ENCODE peak calls at places on chromosomes 11 and 22, in four cellular contexts. Y, V, I and S are unnamed samples.
A peak's percentile ranks its signal among the peaks of the same experiment; 100 is the strongest.

GRCh38 chr11:35483131-35483800 is 42.1 kb downstream of the PAMR1 start:
- DNase-seq in V (no peak), I (peak; percentile 84), Y (no peak), S (peak; percentile 71)

GRCh38 chr11:93997741-93998140 is 23.4 kb upstream of the HEPHL1 start:
- DNase-seq in Y (no peak), V (no peak), I (no peak), S (no peak)

GRCh38 chr22:45971389-45972028 is 5.5 kb downstream of the WNT7B start:
- DNase-seq in Y (no peak), V (no peak), I (no peak), S (no peak)

GRCh38 chr11:26442131-26442530 is 110.2 kb downstream of the ANO3 start:
- DNase-seq in I (peak; percentile 82), Y (no peak), V (peak; percentile 54), S (peak; percentile 88)

GRCh38 chr11:60887531-60887930 is 18.9 kb downstream of the PRPF19 start:
- DNase-seq in I (peak; percentile 41), V (no peak), Y (no peak), S (peak; percentile 69)

GRCh38 chr11:19713221-19714092 is 820 bp downstream of the NAV2 start:
- DNase-seq in Y (no peak), V (no peak), I (no peak), S (no peak)

GRCh38 chr11:100849009-100849913 is 162.2 kb downstream of the ARHGAP42 start:
- DNase-seq in V (peak; percentile 91), I (peak; percentile 96), Y (no peak), S (peak; percentile 78)

GRCh38 chr11:48036466-48036865 is 56.1 kb downstream of the PTPRJ start:
- DNase-seq in Y (no peak), V (peak; percentile 5), I (peak; percentile 46), S (peak; percentile 72)

GRCh38 chr11:91163619-91164451 is 941.0 kb upstream of the CHORDC1 start:
- DNase-seq in V (no peak), Y (no peak), I (no peak), S (peak; percentile 76)

GRCh38 chr11:59240322-59240721 is 27.6 kb upstream of the MPEG1 start:
- DNase-seq in I (no peak), V (no peak), Y (no peak), S (no peak)

GRCh38 chr11:6979365-6979764 is 40.8 kb downstream of the ZNF214 start:
- DNase-seq in V (no peak), Y (no peak), I (peak; percentile 32), S (peak; percentile 29)

GRCh38 chr11:117883063-117883462 is 6.6 kb upstream of the FXYD6 start:
- DNase-seq in V (no peak), Y (no peak), I (no peak), S (no peak)
- H3K4me3 ChIP-seq in V (no peak overlapping the region), Y (no peak overlapping the region), I (no peak overlapping the region), S (no peak overlapping the region)

DNA sequence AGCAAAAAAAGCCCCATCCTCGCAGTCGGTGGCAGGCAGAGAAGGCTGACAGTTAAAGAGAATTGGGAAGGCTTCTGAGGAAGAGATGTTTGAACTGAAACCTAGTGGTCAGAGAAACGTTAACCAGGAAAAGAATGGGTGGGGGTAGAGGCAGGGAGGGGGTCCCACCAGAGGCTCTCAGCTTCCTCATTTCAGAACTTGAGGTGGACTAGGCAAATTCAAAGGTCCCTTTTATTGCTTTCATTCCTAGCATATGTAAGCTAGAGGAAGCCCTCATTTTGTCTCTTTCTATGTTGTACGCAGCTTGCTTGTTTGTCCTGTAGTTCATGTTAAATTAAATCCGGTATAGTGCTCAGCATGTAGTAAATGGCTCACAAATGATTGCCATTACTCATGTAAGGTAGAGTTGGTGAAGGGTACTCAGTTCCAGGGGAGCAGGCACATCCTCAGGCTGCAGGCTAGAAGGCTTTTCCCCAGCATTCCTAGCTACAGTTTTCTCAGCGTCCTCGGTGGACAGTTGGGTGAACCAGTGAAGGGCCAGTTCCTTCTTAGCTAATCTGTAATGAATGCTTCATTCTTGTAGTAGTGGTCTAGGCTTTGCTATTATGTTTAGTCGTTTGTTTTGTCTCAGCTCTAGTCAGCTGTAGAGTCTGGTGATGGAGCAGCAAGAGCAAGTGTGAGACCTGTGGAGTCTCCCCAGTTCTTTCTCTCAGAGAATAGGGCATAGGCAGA is 58.6 kb downstream of the UVRAG start:
- DNase-seq in V (no peak), Y (no peak), I (no peak), S (no peak)
- H3K4me3 ChIP-seq in V (no peak overlapping the region), Y (no peak overlapping the region), I (no peak overlapping the region), S (no peak overlapping the region)

GRCh38 chr11:107566569-107566968 is 1.0 kb upstream of the ALKBH8 start:
- DNase-seq in V (no peak), I (no peak), Y (no peak), S (no peak)

GRCh38 chr11:107570015-107570414 is 4.5 kb upstream of the ALKBH8 start:
- DNase-seq in I (no peak), V (no peak), Y (no peak), S (no peak)

GRCh38 chr11:107564877-107565218 is 687 bp downstream of the ALKBH8 start:
- DNase-seq in V (no peak), I (no peak), Y (no peak), S (no peak)

GRCh38 chr11:107565219-107565937 is at the start of gene ALKBH8:
- DNase-seq in I (peak; percentile 57), Y (peak; percentile 55), V (no peak), S (peak; percentile 73)

GRCh38 chr11:107567739-107568335 is 2.3 kb upstream of the ALKBH8 start:
- DNase-seq in I (no peak), V (no peak), Y (no peak), S (no peak)
- H3K4me3 ChIP-seq in I (no peak overlapping the region), V (no peak overlapping the region), Y (no peak overlapping the region), S (no peak overlapping the region)

DNA sequence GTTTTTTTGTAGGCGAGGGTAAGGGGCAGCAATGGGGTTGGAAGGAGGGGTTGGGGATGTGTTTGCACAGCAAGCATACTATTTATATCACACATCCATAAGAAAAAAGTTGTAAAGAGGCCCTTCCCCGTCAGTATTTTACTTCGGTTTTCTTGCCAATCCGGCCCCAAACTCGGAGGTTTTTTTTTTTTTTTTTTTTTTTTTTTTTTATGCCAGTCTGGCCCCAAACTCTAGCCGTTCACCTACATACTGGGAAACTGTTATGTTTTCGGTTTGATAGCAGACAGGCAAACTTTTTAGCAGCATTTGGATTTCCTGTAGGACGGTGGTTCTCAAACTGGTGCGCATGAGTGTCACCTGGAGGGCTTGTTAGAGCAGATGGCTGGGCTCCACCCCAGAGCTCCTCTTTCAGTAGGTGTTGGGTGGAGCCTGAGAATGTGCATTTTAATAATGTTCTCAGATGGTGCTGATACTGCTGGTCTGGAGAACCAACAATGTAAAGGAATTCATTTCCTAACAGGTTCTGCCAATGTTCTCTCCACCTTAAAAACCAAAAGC is 76.5 kb upstream of the ZBED5 start:
- DNase-seq in Y (no peak), I (no peak), V (no peak), S (no peak)
- H3K4me3 ChIP-seq in Y (peak overlapping the region; percentile 42), I (peak overlapping the region; percentile 69), V (peak overlapping the region; percentile 57), S (peak overlapping the region; percentile 52)

GRCh38 chr22:28759861-28760560 is 12.5 kb upstream of the CCDC117 start:
- DNase-seq in Y (no peak), V (no peak), I (no peak), S (no peak)
- H3K4me3 ChIP-seq in Y (no peak overlapping the region), V (no peak overlapping the region), I (no peak overlapping the region), S (no peak overlapping the region)

DNA sequence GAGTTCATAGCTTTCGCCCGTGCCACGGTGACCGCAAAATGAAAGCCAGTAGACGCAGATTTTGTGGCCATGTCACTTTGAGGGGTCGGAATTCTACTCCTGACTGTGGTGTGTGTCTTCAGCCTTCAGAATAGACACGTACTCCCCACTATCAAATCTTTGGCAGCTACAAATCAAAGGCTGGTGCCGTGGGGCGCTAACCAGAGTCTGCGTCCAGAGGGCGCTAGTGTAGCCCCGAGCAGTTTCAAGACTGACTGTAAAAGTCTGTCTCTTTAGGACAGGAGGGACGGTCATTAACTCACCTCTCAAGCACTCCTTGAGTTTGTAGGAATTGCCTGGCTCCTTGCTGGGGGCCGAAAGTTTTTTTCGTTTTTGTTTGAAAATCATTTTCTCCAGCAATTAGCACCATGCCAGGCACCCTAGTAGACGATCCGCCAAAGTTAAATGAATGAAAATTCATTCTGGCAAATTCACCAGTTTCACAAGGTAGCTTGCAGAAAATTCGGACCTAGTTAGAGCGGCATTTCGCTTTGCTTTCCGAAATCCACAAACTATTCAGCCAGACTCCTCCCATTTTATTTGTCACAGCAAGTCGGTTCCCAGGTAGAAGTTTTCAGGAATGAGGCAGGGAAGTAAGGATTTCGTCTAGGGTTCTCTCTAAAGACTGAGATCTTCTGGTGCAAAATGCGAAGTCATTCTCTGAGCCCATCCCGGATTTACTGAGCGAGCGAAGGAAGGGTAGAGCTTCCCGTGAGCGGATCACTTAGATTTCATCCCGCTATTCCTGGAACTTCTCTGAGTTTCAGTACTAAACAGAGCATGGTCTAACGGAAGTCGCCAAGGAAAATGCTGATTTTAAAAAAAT is 2.8 kb upstream of the CALCA start:
- DNase-seq in Y (peak; percentile 16), I (peak; percentile 23), V (no peak), S (peak; percentile 57)
- H3K4me3 ChIP-seq in Y (peak overlapping the region; percentile 32), I (peak overlapping the region; percentile 18), V (no peak overlapping the region), S (no peak overlapping the region)

GRCh38 chr11:68664906-68665305 is 19.4 kb upstream of the GAL start:
- DNase-seq in Y (no peak), V (no peak), I (no peak), S (no peak)
- H3K4me3 ChIP-seq in Y (no peak overlapping the region), V (no peak overlapping the region), I (no peak overlapping the region), S (no peak overlapping the region)